ENCODE peak calls at places on chromosomes 6 and 20, in eight cellular contexts. One of them, this sample, is unnamed.

GRCh38 chr6:157995458-157995857 is 13.8 kb downstream of the SYNJ2 start:
- DNase-seq in mesenteric fat pad: peak
- DNase-seq in HFFc6: no peak
- DNase-seq in neural progenitor cell: no peak
- DNase-seq in A673: no peak
- DNase-seq in NCI-H748 treated with DMSO at 0.1 percent for 48 hours: no peak
- DNase-seq in cardiac fibroblast: no peak
- DNase-seq in MM.1S: no peak
- DNase-seq in this sample: peak

GRCh38 chr20:46206025-46206424 is 87.9 kb downstream of the CD40 start:
- DNase-seq in mesenteric fat pad: no peak
- DNase-seq in HFFc6: peak
- DNase-seq in neural progenitor cell: no peak
- DNase-seq in A673: no peak
- DNase-seq in NCI-H748 treated with DMSO at 0.1 percent for 48 hours: no peak
- DNase-seq in cardiac fibroblast: peak
- DNase-seq in MM.1S: no peak
- DNase-seq in this sample: peak

GRCh38 chr6:68635412-68635705 is 277 bp downstream of the ADGRB3 start:
- DNase-seq in mesenteric fat pad: no peak
- DNase-seq in HFFc6: no peak
- DNase-seq in neural progenitor cell: no peak
- DNase-seq in A673: no peak
- DNase-seq in NCI-H748 treated with DMSO at 0.1 percent for 48 hours: no peak
- DNase-seq in cardiac fibroblast: no peak
- DNase-seq in MM.1S: no peak
- DNase-seq in this sample: no peak

GRCh38 chr6:33981421-33981820 is 164.5 kb downstream of the GRM4 start:
- DNase-seq in mesenteric fat pad: peak
- DNase-seq in HFFc6: no peak
- DNase-seq in neural progenitor cell: no peak
- DNase-seq in A673: no peak
- DNase-seq in NCI-H748 treated with DMSO at 0.1 percent for 48 hours: no peak
- DNase-seq in cardiac fibroblast: no peak
- DNase-seq in MM.1S: no peak
- DNase-seq in this sample: peak

GRCh38 chr20:41309817-41310216 is 7.7 kb downstream of the ZHX3 start:
- DNase-seq in mesenteric fat pad: no peak
- DNase-seq in HFFc6: peak
- DNase-seq in neural progenitor cell: no peak
- DNase-seq in A673: no peak
- DNase-seq in NCI-H748 treated with DMSO at 0.1 percent for 48 hours: no peak
- DNase-seq in cardiac fibroblast: peak
- DNase-seq in MM.1S: no peak
- DNase-seq in this sample: no peak

GRCh38 chr6:13304580-13305255 is 23.6 kb downstream of the TBC1D7 start:
- DNase-seq in mesenteric fat pad: no peak
- DNase-seq in HFFc6: no peak
- DNase-seq in neural progenitor cell: no peak
- DNase-seq in A673: peak
- DNase-seq in NCI-H748 treated with DMSO at 0.1 percent for 48 hours: no peak
- DNase-seq in cardiac fibroblast: peak
- DNase-seq in MM.1S: peak
- DNase-seq in this sample: no peak

GRCh38 chr6:142384455-142385332 is 82.9 kb downstream of the ADGRG6 start:
- DNase-seq in mesenteric fat pad: no peak
- DNase-seq in HFFc6: peak
- DNase-seq in neural progenitor cell: no peak
- DNase-seq in A673: no peak
- DNase-seq in NCI-H748 treated with DMSO at 0.1 percent for 48 hours: no peak
- DNase-seq in cardiac fibroblast: peak
- DNase-seq in MM.1S: no peak
- DNase-seq in this sample: no peak

GRCh38 chr6:26044140-26045045 is 42.8 kb upstream of the HFE start:
- DNase-seq in mesenteric fat pad: no peak
- DNase-seq in HFFc6: peak
- DNase-seq in neural progenitor cell: no peak
- DNase-seq in A673: peak
- DNase-seq in NCI-H748 treated with DMSO at 0.1 percent for 48 hours: no peak
- DNase-seq in cardiac fibroblast: peak
- DNase-seq in MM.1S: peak
- DNase-seq in this sample: no peak

GRCh38 chr6:137981758-137982157 is 114.7 kb downstream of the TNFAIP3 start:
- DNase-seq in mesenteric fat pad: no peak
- DNase-seq in HFFc6: no peak
- DNase-seq in neural progenitor cell: no peak
- DNase-seq in A673: no peak
- DNase-seq in NCI-H748 treated with DMSO at 0.1 percent for 48 hours: no peak
- DNase-seq in cardiac fibroblast: no peak
- DNase-seq in MM.1S: no peak
- DNase-seq in this sample: no peak

GRCh38 chr6:167150815-167151557 is 6.8 kb downstream of the GPR31 start:
- DNase-seq in mesenteric fat pad: no peak
- DNase-seq in HFFc6: no peak
- DNase-seq in neural progenitor cell: no peak
- DNase-seq in A673: no peak
- DNase-seq in NCI-H748 treated with DMSO at 0.1 percent for 48 hours: no peak
- DNase-seq in cardiac fibroblast: no peak
- DNase-seq in MM.1S: no peak
- DNase-seq in this sample: no peak

GRCh38 chr6:44086931-44087574 is 40.2 kb downstream of the MRPL14 start:
- DNase-seq in mesenteric fat pad: no peak
- DNase-seq in HFFc6: no peak
- DNase-seq in neural progenitor cell: no peak
- DNase-seq in A673: no peak
- DNase-seq in NCI-H748 treated with DMSO at 0.1 percent for 48 hours: no peak
- DNase-seq in cardiac fibroblast: peak
- DNase-seq in MM.1S: no peak
- DNase-seq in this sample: no peak

This sample was measured in cardiac septum.